ENCODE peak calls at places on chromosomes 1 and 21, in seven cellular contexts. M, X, T, O, R, K and V are unnamed samples.

GRCh38 chr1:47317841-47318240 is 3.9 kb upstream of the STIL start:
- DNase-seq in M (no peak), X (no peak), T (no peak), O (no peak), R (peak), K (no peak), V (no peak)

GRCh38 chr1:54495954-54496353 is 52.1 kb upstream of the ACOT11 start:
- DNase-seq in M (no peak), X (no peak), T (no peak), O (no peak), R (no peak), K (no peak), V (no peak)

GRCh38 chr1:193069748-193070394 is 10.5 kb downstream of the RO60 start:
- DNase-seq in M (no peak), X (no peak), T (no peak), O (peak), R (no peak), K (no peak), V (no peak)

GRCh38 chr1:204506969-204507316 is 9.3 kb upstream of the MDM4 start:
- DNase-seq in M (peak), X (peak), T (peak), O (peak), R (peak), K (peak), V (peak)

GRCh38 chr1:214583824-214584554 is 19.0 kb upstream of the CENPF start:
- DNase-seq in M (no peak), X (no peak), T (no peak), O (no peak), R (no peak), K (no peak), V (no peak)

GRCh38 chr1:17190526-17190995 is 14.4 kb upstream of the PADI1 start:
- DNase-seq in M (no peak), X (no peak), T (no peak), O (no peak), R (no peak), K (no peak), V (no peak)

GRCh38 chr1:1032428-1032827 is 12.5 kb downstream of the AGRN start:
- DNase-seq in M (no peak), X (peak), T (no peak), O (no peak), R (no peak), K (no peak), V (no peak)

GRCh38 chr1:108758782-108759181 is 12.3 kb downstream of the STXBP3 start:
- DNase-seq in M (no peak), X (no peak), T (no peak), O (no peak), R (no peak), K (no peak), V (no peak)

GRCh38 chr1:206742702-206743383 is 27.7 kb upstream of the IL19 start:
- DNase-seq in M (no peak), X (no peak), T (no peak), O (no peak), R (no peak), K (no peak), V (no peak)

GRCh38 chr1:207103892-207104373 is at the start of gene C4BPA:
- DNase-seq in M (no peak), X (peak), T (no peak), O (peak), R (no peak), K (no peak), V (no peak)

GRCh38 chr21:42744520-42745445 is 91.4 kb downstream of the PDE9A start:
- DNase-seq in M (no peak), X (no peak), T (no peak), O (no peak), R (no peak), K (no peak), V (no peak)

GRCh38 chr1:203888807-203889251 is 27.4 kb downstream of the SNRPE start:
- DNase-seq in M (no peak), X (no peak), T (no peak), O (peak), R (peak), K (no peak), V (no peak)

GRCh38 chr1:6799499-6799898 is 14.2 kb downstream of the CAMTA1 start:
- DNase-seq in M (no peak), X (no peak), T (no peak), O (no peak), R (no peak), K (no peak), V (no peak)

GRCh38 chr1:54904476-54905048 is 17.6 kb upstream of the DHCR24 start:
- DNase-seq in M (no peak), X (no peak), T (no peak), O (peak), R (peak), K (no peak), V (no peak)

GRCh38 chr1:9827558-9828185 is 3.9 kb upstream of the CLSTN1 start:
- DNase-seq in M (no peak), X (no peak), T (no peak), O (no peak), R (no peak), K (no peak), V (no peak)
- TF ChIP-seq CTCF in M (no peak), X (no peak), T (no peak), O (peak), R (peak), K (no peak), V (peak)

DNA sequence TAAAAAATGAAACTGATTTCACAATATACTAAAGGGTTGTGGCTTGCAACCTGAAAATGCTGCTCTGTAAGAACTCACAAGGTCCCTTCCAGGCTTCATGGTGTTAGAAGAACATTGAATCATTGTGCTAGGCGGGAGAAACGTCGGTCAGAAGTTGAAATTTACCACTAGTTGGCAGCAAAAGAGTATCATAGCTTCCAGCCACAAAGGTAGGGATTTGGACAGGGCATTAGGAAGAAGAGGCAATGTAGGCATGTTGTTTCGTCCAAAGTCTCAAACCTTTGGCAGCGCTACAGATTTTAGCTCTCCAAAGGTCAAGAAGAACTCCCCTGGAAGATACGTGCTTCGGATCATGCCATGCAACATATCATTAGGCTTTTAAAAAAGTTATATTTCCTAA is 62.5 kb upstream of the ZP4 start:
- DNase-seq in M (no peak), X (no peak), T (no peak), O (peak), R (no peak), K (no peak), V (no peak)
- TF ChIP-seq CTCF in M (no peak), X (no peak), T (no peak), O (peak), R (no peak), K (no peak), V (peak)

GRCh38 chr1:42479621-42480020 is 16.5 kb downstream of the CCDC30 start:
- DNase-seq in M (no peak), X (no peak), T (no peak), O (peak), R (peak), K (no peak), V (no peak)
- TF ChIP-seq CTCF in M (no peak), X (no peak), T (no peak), O (no peak), R (peak), K (no peak), V (no peak)

GRCh38 chr1:3676581-3677410 is 24.5 kb downstream of the TP73 start:
- DNase-seq in M (no peak), X (no peak), T (no peak), O (no peak), R (no peak), K (peak), V (no peak)
- TF ChIP-seq CTCF in M (no peak), X (no peak), T (no peak), O (no peak), R (no peak), K (no peak), V (no peak)

DNA sequence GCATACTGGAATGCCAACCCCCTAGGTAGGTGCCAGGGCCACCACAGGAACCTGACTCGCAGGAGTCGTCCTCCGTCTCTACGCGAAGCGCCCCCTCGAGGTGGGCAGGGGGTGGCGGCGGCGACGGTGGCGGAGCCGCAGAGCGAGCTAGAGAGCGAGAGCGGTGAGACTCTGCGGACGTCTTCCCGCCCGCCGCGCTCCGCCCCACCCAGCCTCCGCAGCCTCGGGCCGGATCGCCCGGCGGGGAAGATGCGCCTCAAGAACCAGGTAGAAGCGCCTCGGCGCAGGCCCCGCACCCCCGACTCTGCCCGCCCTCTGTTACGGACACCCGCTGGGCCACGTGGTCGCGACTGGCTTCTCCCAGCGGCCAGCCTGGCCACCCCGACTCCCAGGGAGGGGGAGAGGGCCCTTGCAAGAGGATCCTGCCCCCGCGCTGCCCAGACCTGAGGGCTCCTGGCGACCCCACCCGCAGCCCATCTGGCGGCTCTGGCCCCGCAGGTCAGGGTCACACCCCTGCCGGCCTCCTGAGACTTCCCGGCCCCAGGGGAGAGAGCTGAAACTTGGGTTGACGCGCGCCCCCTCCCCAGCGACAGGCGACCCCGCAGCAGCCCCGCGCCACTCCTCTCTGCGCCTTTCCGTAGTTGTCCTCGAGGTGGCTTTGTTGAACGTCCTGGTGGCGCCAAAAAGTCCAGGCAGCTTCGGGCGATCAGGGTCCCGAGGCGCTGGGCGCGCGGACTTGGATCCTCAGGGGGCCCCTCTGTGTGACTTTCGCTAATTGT is 24.4 kb upstream of the AGBL4 start:
- DNase-seq in M (no peak), X (peak), T (no peak), O (no peak), R (no peak), K (peak), V (peak)
- TF ChIP-seq CTCF in M (no peak), X (peak), T (no peak), O (no peak), R (peak), K (no peak), V (peak)

GRCh38 chr21:30463713-30464112 is 16.5 kb downstream of the KRTAP19-1 start:
- DNase-seq in M (no peak), X (no peak), T (no peak), O (peak), R (no peak), K (no peak), V (no peak)
- TF ChIP-seq CTCF in M (peak), X (peak), T (no peak), O (peak), R (peak), K (no peak), V (peak)